ENCODE peak calls at places on chromosomes 1 and 21, in six cellular contexts. One of them, this sample, is unnamed.

GRCh38 chr1:26700711-26701110 is 4.9 kb downstream of the ARID1A start:
- DNase-seq in NCI-H226: no peak
- DNase-seq in NCI-H1092: no peak
- DNase-seq in MV-4-11: no peak
- DNase-seq in GM04504: no peak
- DNase-seq in GM23248: peak
- DNase-seq in this sample: peak

GRCh38 chr21:45074048-45074817 is at the start of gene ADARB1:
- DNase-seq in MV-4-11: peak
- DNase-seq in NCI-H226: peak
- DNase-seq in NCI-H1092: peak
- DNase-seq in GM23248: peak
- DNase-seq in GM04504: no peak
- DNase-seq in this sample: peak

GRCh38 chr1:162168935-162169545 is 99.5 kb downstream of the NOS1AP start:
- DNase-seq in MV-4-11: no peak
- DNase-seq in GM04504: peak
- DNase-seq in NCI-H1092: peak
- DNase-seq in GM23248: peak
- DNase-seq in NCI-H226: no peak
- DNase-seq in this sample: no peak

GRCh38 chr21:29849735-29850176 is 90.0 kb downstream of the GRIK1 start:
- DNase-seq in MV-4-11: peak
- DNase-seq in NCI-H226: peak
- DNase-seq in GM23248: peak
- DNase-seq in GM04504: peak
- DNase-seq in NCI-H1092: peak
- DNase-seq in this sample: peak

GRCh38 chr1:53511933-53512806 is 53.0 kb downstream of the DMRTB1 start:
- DNase-seq in NCI-H1092: peak
- DNase-seq in NCI-H226: no peak
- DNase-seq in MV-4-11: no peak
- DNase-seq in GM04504: no peak
- DNase-seq in GM23248: no peak
- DNase-seq in this sample: peak

GRCh38 chr1:182206628-182207239 is 145.2 kb upstream of the ZNF648 start:
- DNase-seq in MV-4-11: no peak
- DNase-seq in GM04504: no peak
- DNase-seq in GM23248: peak
- DNase-seq in NCI-H226: no peak
- DNase-seq in NCI-H1092: no peak
- DNase-seq in this sample: no peak

GRCh38 chr1:236137285-236137852 is 5.0 kb upstream of the GPR137B start:
- DNase-seq in GM23248: peak
- DNase-seq in MV-4-11: no peak
- DNase-seq in NCI-H226: no peak
- DNase-seq in GM04504: no peak
- DNase-seq in NCI-H1092: no peak
- DNase-seq in this sample: no peak

GRCh38 chr1:244992833-244993232 is 128.5 kb upstream of the HNRNPU start:
- DNase-seq in NCI-H226: no peak
- DNase-seq in NCI-H1092: no peak
- DNase-seq in MV-4-11: peak
- DNase-seq in GM04504: peak
- DNase-seq in GM23248: peak
- DNase-seq in this sample: peak

GRCh38 chr1:11499825-11500331 is 20.9 kb downstream of the DISP3 start:
- DNase-seq in GM23248: no peak
- DNase-seq in GM04504: no peak
- DNase-seq in NCI-H226: no peak
- DNase-seq in MV-4-11: no peak
- DNase-seq in NCI-H1092: peak
- DNase-seq in this sample: peak

GRCh38 chr1:15939181-15940109 is 36.5 kb downstream of the ZBTB17 start:
- DNase-seq in GM04504: no peak
- DNase-seq in NCI-H226: no peak
- DNase-seq in NCI-H1092: no peak
- DNase-seq in MV-4-11: no peak
- DNase-seq in GM23248: peak
- DNase-seq in this sample: no peak

GRCh38 chr1:232218955-232219865 is 410.7 kb downstream of the SIPA1L2 start:
- DNase-seq in GM23248: peak
- DNase-seq in GM04504: no peak
- DNase-seq in NCI-H1092: peak
- DNase-seq in MV-4-11: no peak
- DNase-seq in NCI-H226: no peak
- DNase-seq in this sample: peak